ENCODE peak calls at places on chromosome 5, in seven cellular contexts. A is GM23248, T is neural progenitor cell, I is SK-N-SH, S is OCI-LY7, O is PC-3, U is GM23338. Q is an unnamed sample.

GRCh38 chr5:111680737-111681413 is 76.1 kb downstream of the NREP start:
- DNase-seq in A (peak; percentile 93), T (no peak), I (peak; percentile 63), S (no peak), O (peak; percentile 97), U (no peak), Q (peak; percentile 40)

GRCh38 chr5:31194458-31194808 is 947 bp downstream of the CDH6 start:
- DNase-seq in A (peak; percentile 47), T (peak; percentile 14), I (no peak), S (no peak), O (peak; percentile 17), U (no peak), Q (no peak)

GRCh38 chr5:41831155-41831554 is 39.1 kb downstream of the OXCT1 start:
- DNase-seq in A (no peak), T (no peak), I (no peak), S (no peak), O (no peak), U (no peak), Q (no peak)

GRCh38 chr5:72234265-72234700 is 85.8 kb downstream of the MRPS27 start:
- DNase-seq in A (peak; percentile 90), T (no peak), I (no peak), S (no peak), O (peak; percentile 48), U (peak; percentile 43), Q (no peak)

GRCh38 chr5:124825983-124826337 is 79.5 kb upstream of the ZNF608 start:
- DNase-seq in A (no peak), T (no peak), I (no peak), S (peak; percentile 67), O (no peak), U (no peak), Q (no peak)

GRCh38 chr5:127839496-127840197 is 136.5 kb downstream of the CCDC192 start:
- DNase-seq in A (no peak), T (no peak), I (no peak), S (no peak), O (no peak), U (no peak), Q (no peak)

GRCh38 chr5:124740991-124741583 is 5.4 kb downstream of the ZNF608 start:
- DNase-seq in A (peak; percentile 66), T (no peak), I (no peak), S (peak; percentile 59), O (peak; percentile 80), U (no peak), Q (no peak)

GRCh38 chr5:127428748-127429147 is 88.7 kb upstream of the PRRC1 start:
- DNase-seq in A (no peak), T (no peak), I (no peak), S (no peak), O (no peak), U (no peak), Q (no peak)

GRCh38 chr5:161546463-161547301 is at the start of gene GABRB2:
- DNase-seq in A (peak; percentile 61), T (peak; percentile 81), I (peak; percentile 65), S (peak; percentile 84), O (no peak), U (peak; percentile 55), Q (no peak)

GRCh38 chr5:142670811-142671210 is 15.1 kb downstream of the FGF1 start:
- DNase-seq in A (no peak), T (no peak), I (no peak), S (no peak), O (no peak), U (no peak), Q (no peak)

GRCh38 chr5:81590498-81591384 is 160.2 kb downstream of the SSBP2 start:
- DNase-seq in A (no peak), T (peak; percentile 35), I (no peak), S (no peak), O (no peak), U (no peak), Q (no peak)

GRCh38 chr5:35644543-35644942 is 26.9 kb downstream of the SPEF2 start:
- DNase-seq in A (no peak), T (peak; percentile 11), I (no peak), S (peak; percentile 8), O (no peak), U (peak; percentile 45), Q (no peak)

GRCh38 chr5:29504411-29504810 is 1689.1 kb upstream of the CDH6 start:
- DNase-seq in A (no peak), T (no peak), I (no peak), S (no peak), O (no peak), U (no peak), Q (no peak)

GRCh38 chr5:173807150-173807784 is 80.9 kb upstream of the CPEB4 start:
- DNase-seq in A (no peak), T (no peak), I (no peak), S (no peak), O (no peak), U (no peak), Q (no peak)

GRCh38 chr5:74017786-74018211 is 391.8 kb downstream of the ARHGEF28 start:
- DNase-seq in A (peak; percentile 89), T (no peak), I (no peak), S (no peak), O (peak; percentile 82), U (no peak), Q (peak; percentile 73)

GRCh38 chr5:112143684-112144083 is 275.4 kb downstream of the EPB41L4A start:
- DNase-seq in A (no peak), T (no peak), I (no peak), S (no peak), O (no peak), U (no peak), Q (no peak)

GRCh38 chr5:146703499-146703898 is 175.1 kb downstream of the PPP2R2B start:
- DNase-seq in A (peak; percentile 17), T (no peak), I (no peak), S (no peak), O (no peak), U (no peak), Q (no peak)

GRCh38 chr5:72326298-72326649 is 6.1 kb downstream of the PTCD2 start:
- DNase-seq in A (no peak), T (no peak), I (no peak), S (no peak), O (no peak), U (no peak), Q (no peak)

GRCh38 chr5:95731571-95732554 is 727 bp downstream of the RHOBTB3 start:
- DNase-seq in A (peak; percentile 69), T (peak; percentile 61), I (peak; percentile 75), S (no peak), O (peak; percentile 18), U (peak; percentile 74), Q (no peak)

GRCh38 chr5:36657563-36657995 is 51.2 kb downstream of the SLC1A3 start:
- DNase-seq in A (peak; percentile 100), T (no peak), I (no peak), S (no peak), O (peak; percentile 99), U (no peak), Q (peak; percentile 74)

GRCh38 chr5:178318382-178318781 is 85.8 kb upstream of the PHYKPL start:
- DNase-seq in A (no peak), T (no peak), I (no peak), S (no peak), O (no peak), U (no peak), Q (no peak)

GRCh38 chr5:174723979-174724483 is 351 bp upstream of the MSX2 start:
- DNase-seq in A (peak; percentile 45), T (no peak), I (peak; percentile 55), S (no peak), O (peak; percentile 14), U (peak; percentile 40), Q (peak; percentile 59)

GRCh38 chr5:175893466-175893865 is 22.1 kb downstream of the CPLX2 start:
- DNase-seq in A (no peak), T (no peak), I (peak; percentile 83), S (no peak), O (no peak), U (no peak), Q (no peak)

GRCh38 chr5:72841756-72842535 is 25.5 kb downstream of the TNPO1 start:
- DNase-seq in A (peak; percentile 66), T (no peak), I (no peak), S (no peak), O (peak; percentile 21), U (no peak), Q (no peak)

GRCh38 chr5:154753792-154754191 is 1.4 kb upstream of the LARP1 start:
- DNase-seq in A (peak; percentile 98), T (peak; percentile 21), I (no peak), S (no peak), O (no peak), U (no peak), Q (no peak)

DNA sequence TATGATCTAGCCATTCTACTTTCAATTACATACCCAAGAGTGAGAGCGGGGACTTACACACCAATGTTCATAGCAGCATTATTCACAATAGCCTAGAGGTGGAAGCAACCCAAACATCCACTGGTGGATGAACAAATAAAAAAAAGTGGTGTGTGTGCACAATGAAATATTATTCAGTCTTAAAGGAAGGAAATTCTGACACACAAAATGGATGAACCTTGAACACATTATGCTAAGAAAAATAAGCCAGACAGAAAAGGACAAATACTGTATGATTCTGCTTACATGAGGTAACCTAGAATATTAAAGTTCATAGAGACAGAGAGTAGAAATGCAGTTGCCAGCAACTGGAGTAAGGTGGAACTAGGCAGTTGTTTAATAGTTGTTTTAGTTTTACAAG is 22.1 kb downstream of the ETF1 start:
- DNase-seq in A (no peak), T (no peak), I (no peak), S (no peak), O (no peak), U (no peak), Q (no peak)
- H3K4me3 ChIP-seq in A (no peak overlapping the region), T (no peak overlapping the region), I (no peak overlapping the region), S (no peak overlapping the region), O (no peak overlapping the region), U (no peak overlapping the region), Q (no peak overlapping the region)

DNA sequence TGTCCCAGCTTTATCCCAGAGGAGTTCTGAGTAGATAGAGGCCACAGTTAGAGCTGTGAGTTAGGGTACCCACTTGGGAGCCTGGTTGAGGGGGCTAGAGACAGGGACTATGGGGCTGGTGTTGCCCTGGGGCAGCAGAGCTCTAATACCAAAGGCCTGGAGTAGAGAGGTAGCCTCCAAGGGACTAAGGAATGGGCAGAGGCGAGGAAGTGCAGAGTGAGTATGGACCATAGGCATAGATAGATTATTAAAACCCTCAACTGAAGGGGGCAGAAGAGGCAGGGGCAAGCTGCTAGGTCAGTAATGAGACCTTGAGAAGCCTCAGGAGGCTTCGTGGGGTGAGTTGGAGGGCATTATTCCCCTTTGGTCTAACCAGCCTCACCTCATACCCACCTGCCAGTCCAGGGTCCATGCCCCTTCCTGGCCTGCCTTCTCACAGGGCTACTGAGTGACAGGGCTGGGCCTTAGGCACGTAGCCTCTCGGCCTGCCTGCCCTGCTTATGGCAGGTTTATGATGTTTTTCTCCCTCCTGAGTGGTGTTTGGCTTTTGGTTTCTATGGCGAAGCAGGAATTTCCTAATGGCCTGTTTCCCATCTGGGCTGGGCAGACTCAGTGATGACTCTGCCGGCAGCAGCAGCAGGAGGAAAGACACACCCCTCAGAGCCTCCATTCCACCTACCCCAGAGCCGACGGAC is 8.0 kb downstream of the PDLIM4 start:
- DNase-seq in A (peak; percentile 97), T (no peak), I (peak; percentile 74), S (no peak), O (peak; percentile 92), U (no peak), Q (no peak)
- TF ChIP-seq EZH2phosphoT487 in A (no peak), T (no peak), I (no peak), S (no peak), O (no peak), U (no peak), Q (no peak)

GRCh38 chr5:59661939-59662615 is 231.4 kb downstream of the PDE4D start:
- DNase-seq in A (no peak), T (no peak), I (peak; percentile 40), S (peak; percentile 10), O (no peak), U (peak; percentile 10), Q (no peak)
- H3K4me3 ChIP-seq in A (no peak overlapping the region), T (no peak overlapping the region), I (peak overlapping the region; percentile 17), S (peak overlapping the region; percentile 22), O (no peak overlapping the region), U (no peak overlapping the region), Q (no peak overlapping the region)

GRCh38 chr5:102754499-102755424 is at the start of gene PAM:
- DNase-seq in A (peak; percentile 90), T (peak; percentile 91), I (peak; percentile 93), S (no peak), O (peak; percentile 82), U (peak; percentile 87), Q (no peak)
- TF ChIP-seq EZH2phosphoT487 in A (no peak), T (no peak), I (no peak), S (no peak), O (no peak), U (no peak), Q (no peak)